ENCODE peak calls at places on chromosomes 1 and 21, in four cellular contexts. L is neuronal stem cell, R is smooth muscle cell of the brain vasculature, M is WTC11. C is an unnamed sample.

GRCh38 chr1:11434506-11434905 is 44.4 kb upstream of the DISP3 start:
- DNase-seq in L (no peak), R (no peak), M (no peak), C (peak)

GRCh38 chr1:230794431-230794830 is 47.2 kb downstream of the CAPN9 start:
- DNase-seq in L (no peak), R (no peak), M (no peak), C (no peak)

GRCh38 chr1:32465541-32466002 is 700 bp downstream of the ZBTB8B start:
- DNase-seq in L (no peak), R (no peak), M (no peak), C (peak)

GRCh38 chr21:36265431-36265830 is 54.6 kb upstream of the MORC3 start:
- DNase-seq in L (no peak), R (no peak), M (no peak), C (no peak)

GRCh38 chr1:231724876-231725647 is 98.5 kb downstream of the DISC1 start:
- DNase-seq in L (peak), R (peak), M (peak), C (peak)

GRCh38 chr1:184583837-184584236 is 170.8 kb downstream of the EDEM3 start:
- DNase-seq in L (no peak), R (no peak), M (no peak), C (no peak)

GRCh38 chr1:21072721-21073120 is 104.0 kb downstream of the EIF4G3 start:
- DNase-seq in L (no peak), R (no peak), M (no peak), C (no peak)

GRCh38 chr1:224175615-224176014 is 7.4 kb upstream of the DEGS1 start:
- DNase-seq in L (no peak), R (no peak), M (peak), C (peak)

GRCh38 chr1:164635074-164635783 is 76.2 kb downstream of the PBX1 start:
- DNase-seq in L (no peak), R (no peak), M (no peak), C (peak)

GRCh38 chr1:209416009-209416408 is 167.5 kb upstream of the CAMK1G start:
- DNase-seq in L (no peak), R (no peak), M (no peak), C (no peak)